ENCODE peak calls at places on chromosomes 6 and 20, in five cellular contexts. G, U, P, I and H are unnamed samples.
A peak's percentile ranks its signal among the peaks of the same experiment; 100 is the strongest.

GRCh38 chr20:32527447-32528055 is 57.6 kb downstream of the NOL4L start:
- DNase-seq in G (peak; percentile 39), U (no peak), P (no peak), I (no peak), H (no peak)

GRCh38 chr6:43891072-43891870 is 121.3 kb downstream of the VEGFA start:
- DNase-seq in G (no peak), U (no peak), P (no peak), I (no peak), H (no peak)

GRCh38 chr6:84853901-84854300 is 89.5 kb upstream of the TBX18 start:
- DNase-seq in G (no peak), U (no peak), P (no peak), I (no peak), H (no peak)

GRCh38 chr6:168410554-168411011 is 30.4 kb upstream of the SMOC2 start:
- DNase-seq in G (no peak), U (no peak), P (no peak), I (no peak), H (no peak)

GRCh38 chr20:32189691-32190607 is 17.6 kb downstream of the PLAGL2 start:
- DNase-seq in G (peak; percentile 55), U (peak; percentile 65), P (no peak), I (no peak), H (peak; percentile 46)

GRCh38 chr20:56587307-56588108 is 41.6 kb upstream of the TFAP2C start:
- DNase-seq in G (no peak), U (no peak), P (no peak), I (no peak), H (no peak)

GRCh38 chr6:53151676-53152075 is 3.0 kb upstream of the GCM1 start:
- DNase-seq in G (no peak), U (no peak), P (no peak), I (no peak), H (peak; percentile 46)

GRCh38 chr20:25397827-25398226 is 7.2 kb upstream of the ABHD12 start:
- DNase-seq in G (no peak), U (no peak), P (no peak), I (no peak), H (no peak)

GRCh38 chr6:83708546-83708969 is 343 bp downstream of the SNAP91 start:
- DNase-seq in G (peak; percentile 12), U (peak; percentile 20), P (no peak), I (no peak), H (peak; percentile 34)

GRCh38 chr6:132490478-132491204 is 22.3 kb downstream of the STX7 start:
- DNase-seq in G (no peak), U (no peak), P (no peak), I (no peak), H (no peak)

GRCh38 chr6:112337209-112337638 is 9.9 kb upstream of the RFPL4B start:
- DNase-seq in G (peak; percentile 52), U (no peak), P (peak; percentile 52), I (peak; percentile 67), H (peak; percentile 61)

GRCh38 chr6:192313-192664 is 100.0 kb upstream of the DUSP22 start:
- DNase-seq in G (no peak), U (no peak), P (no peak), I (no peak), H (no peak)

GRCh38 chr6:151012321-151013294 is 147.1 kb downstream of the MTHFD1L start:
- DNase-seq in G (no peak), U (no peak), P (peak; percentile 44), I (no peak), H (no peak)

GRCh38 chr6:20238688-20239587 is 26.7 kb upstream of the MBOAT1 start:
- DNase-seq in G (no peak), U (no peak), P (no peak), I (no peak), H (no peak)

GRCh38 chr6:34150766-34151165 is 4.9 kb upstream of the GRM4 start:
- DNase-seq in G (no peak), U (no peak), P (no peak), I (no peak), H (no peak)

GRCh38 chr20:17709361-17710293 is 9.9 kb downstream of the BANF2 start:
- DNase-seq in G (peak; percentile 6), U (no peak), P (no peak), I (no peak), H (no peak)

GRCh38 chr20:53297154-53297529 is 296.5 kb downstream of the ZNF217 start:
- DNase-seq in G (no peak), U (no peak), P (no peak), I (no peak), H (no peak)

GRCh38 chr6:125432968-125433367 is 131.2 kb upstream of the HDDC2 start:
- DNase-seq in G (no peak), U (no peak), P (no peak), I (no peak), H (no peak)

GRCh38 chr6:128498244-128498643 is 22.2 kb downstream of the PTPRK start:
- DNase-seq in G (no peak), U (no peak), P (no peak), I (no peak), H (no peak)

GRCh38 chr20:59184880-59185447 is 21.3 kb downstream of the ZNF831 start:
- DNase-seq in G (no peak), U (no peak), P (no peak), I (no peak), H (no peak)

GRCh38 chr20:43909720-43910119 is 4.9 kb upstream of the TOX2 start:
- DNase-seq in G (no peak), U (no peak), P (no peak), I (no peak), H (no peak)

GRCh38 chr6:47476794-47477496 is 644 bp upstream of the CD2AP start:
- DNase-seq in G (no peak), U (no peak), P (no peak), I (no peak), H (no peak)

GRCh38 chr6:73078908-73079610 is 146.2 kb downstream of the KHDC1L start:
- DNase-seq in G (no peak), U (no peak), P (no peak), I (no peak), H (no peak)

GRCh38 chr6:88492824-88493223 is 326.7 kb upstream of the CNR1 start:
- DNase-seq in G (no peak), U (no peak), P (no peak), I (no peak), H (no peak)

GRCh38 chr6:111646942-111647341 is 41.3 kb upstream of the TRAF3IP2 start:
- DNase-seq in G (no peak), U (no peak), P (peak; percentile 79), I (peak; percentile 77), H (no peak)

GRCh38 chr20:59994697-59995122 is 36.5 kb downstream of the CDH26 start:
- DNase-seq in G (peak; percentile 35), U (no peak), P (no peak), I (no peak), H (peak; percentile 63)

GRCh38 chr6:36728289-36729168 is 30.9 kb downstream of the RAB44 start:
- DNase-seq in G (no peak), U (no peak), P (no peak), I (no peak), H (no peak)

GRCh38 chr6:131594074-131594473 is 21.0 kb downstream of the ARG1 start:
- DNase-seq in G (no peak), U (no peak), P (no peak), I (no peak), H (no peak)

GRCh38 chr20:20552076-20552475 is 160.4 kb downstream of the RALGAPA2 start:
- DNase-seq in G (no peak), U (no peak), P (no peak), I (no peak), H (no peak)

GRCh38 chr6:88587158-88587537 is 376.3 kb downstream of the RNGTT start:
- DNase-seq in G (no peak), U (no peak), P (no peak), I (no peak), H (no peak)

GRCh38 chr6:6384520-6384919 is 64.1 kb upstream of the F13A1 start:
- DNase-seq in G (no peak), U (no peak), P (no peak), I (no peak), H (no peak)

GRCh38 chr6:152771061-152771687 is 20.6 kb downstream of the VIP start:
- DNase-seq in G (no peak), U (no peak), P (no peak), I (no peak), H (no peak)

GRCh38 chr6:30818426-30818841 is 65.9 kb upstream of the DDR1 start:
- DNase-seq in G (no peak), U (no peak), P (peak; percentile 49), I (peak; percentile 63), H (no peak)

GRCh38 chr6:139394027-139394649 is 19.7 kb upstream of the CITED2 start:
- DNase-seq in G (no peak), U (no peak), P (no peak), I (no peak), H (no peak)
- TF ChIP-seq CTCF in G (no peak), U (no peak), P (no peak), I (no peak), H (no peak)

GRCh38 chr6:68313911-68314310 is 321.2 kb upstream of the ADGRB3 start:
- DNase-seq in G (no peak), U (no peak), P (no peak), I (no peak), H (no peak)
- TF ChIP-seq CTCF in G (no peak), U (no peak), P (peak; percentile 37), I (peak; percentile 2), H (no peak)

DNA sequence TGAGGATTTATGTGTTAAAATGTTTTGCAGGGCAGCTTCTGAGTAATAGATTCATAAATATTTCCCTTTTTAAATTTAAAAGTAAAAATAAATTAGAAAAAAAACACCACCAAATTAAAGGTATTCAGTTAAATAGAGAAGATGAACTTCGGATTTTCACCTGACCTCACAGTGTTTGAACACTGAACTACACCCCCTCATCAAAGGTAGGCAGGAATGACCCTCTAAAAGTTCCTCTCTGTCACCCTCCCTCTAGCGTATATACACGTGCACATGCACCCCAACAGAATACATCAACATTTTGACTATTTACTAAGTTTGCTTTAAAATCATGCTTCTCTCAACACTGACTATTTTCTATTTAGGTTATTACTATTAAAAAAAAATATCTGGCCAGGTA is 528.3 kb downstream of the QKI start:
- DNase-seq in G (no peak), U (no peak), P (no peak), I (no peak), H (no peak)
- TF ChIP-seq CTCF in G (no peak), U (no peak), P (no peak), I (no peak), H (no peak)

GRCh38 chr6:76881414-76881813 is 581.9 kb downstream of the HTR1B start:
- DNase-seq in G (no peak), U (no peak), P (no peak), I (no peak), H (no peak)

DNA sequence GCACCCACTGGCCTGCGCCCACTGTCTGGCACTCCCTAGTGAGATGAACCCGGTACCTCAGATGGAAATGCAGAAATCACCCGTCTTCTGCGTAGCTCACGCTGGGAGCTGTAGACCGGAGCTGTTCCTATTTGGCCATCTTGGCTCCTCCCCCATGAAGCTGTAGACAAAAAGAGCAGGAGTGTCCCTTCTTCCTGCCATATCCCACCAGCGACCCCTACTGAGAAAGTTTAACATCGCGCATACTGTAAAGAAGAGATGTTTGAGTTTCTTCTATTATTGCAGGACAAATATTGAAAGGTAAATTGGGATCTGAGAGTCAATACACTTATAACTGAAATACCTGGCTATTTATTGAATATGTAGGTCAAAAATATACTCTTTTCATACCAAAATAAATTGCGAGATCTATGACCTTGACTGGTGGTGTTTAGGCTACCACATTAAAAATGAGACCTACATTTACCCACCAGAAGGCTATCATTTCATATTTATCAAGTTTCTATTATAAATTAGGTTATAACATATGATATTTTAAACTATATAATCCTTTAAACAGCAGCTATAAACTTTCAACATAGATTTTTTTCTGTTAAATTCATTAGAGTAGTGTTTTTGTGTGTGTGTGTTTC is 586.3 kb downstream of the HTR1B start:
- DNase-seq in G (peak; percentile 83), U (no peak), P (no peak), I (no peak), H (peak; percentile 68)
- TF ChIP-seq CTCF in G (peak; percentile 83), U (no peak), P (no peak), I (no peak), H (peak; percentile 46)